ENCODE peak calls at places on chromosomes 3 and 15, in seven cellular contexts. One of them, this sample, is unnamed.

GRCh38 chr3:170867143-170867542 is 2.9 kb downstream of the RPL22L1 start:
- DNase-seq in esophagus muscularis mucosa: no peak
- DNase-seq in foreskin keratinocyte: no peak
- DNase-seq in uterus: no peak
- DNase-seq in adrenal gland: no peak
- DNase-seq in progenitor cell of endocrine pancreas: no peak
- DNase-seq in foreskin fibroblast: no peak
- DNase-seq in this sample: no peak

GRCh38 chr3:194292331-194292730 is 58.8 kb downstream of the CPN2 start:
- DNase-seq in esophagus muscularis mucosa: no peak
- DNase-seq in foreskin keratinocyte: no peak
- DNase-seq in uterus: no peak
- DNase-seq in adrenal gland: peak; percentile 41
- DNase-seq in progenitor cell of endocrine pancreas: no peak
- DNase-seq in foreskin fibroblast: no peak
- DNase-seq in this sample: no peak

GRCh38 chr15:59373215-59373614 is 544 bp upstream of the MYO1E start:
- DNase-seq in esophagus muscularis mucosa: no peak
- DNase-seq in foreskin keratinocyte: no peak
- DNase-seq in uterus: no peak
- DNase-seq in adrenal gland: no peak
- DNase-seq in progenitor cell of endocrine pancreas: no peak
- DNase-seq in foreskin fibroblast: no peak
- DNase-seq in this sample: no peak

GRCh38 chr3:28299705-28300104 is 48.8 kb upstream of the ZCWPW2 start:
- DNase-seq in esophagus muscularis mucosa: no peak
- DNase-seq in foreskin keratinocyte: no peak
- DNase-seq in uterus: no peak
- DNase-seq in adrenal gland: no peak
- DNase-seq in progenitor cell of endocrine pancreas: no peak
- DNase-seq in foreskin fibroblast: no peak
- DNase-seq in this sample: no peak

GRCh38 chr3:49519916-49520385 is 34.3 kb upstream of the BSN start:
- DNase-seq in esophagus muscularis mucosa: no peak
- DNase-seq in foreskin keratinocyte: no peak
- DNase-seq in uterus: no peak
- DNase-seq in adrenal gland: no peak
- DNase-seq in progenitor cell of endocrine pancreas: no peak
- DNase-seq in foreskin fibroblast: no peak
- DNase-seq in this sample: no peak

GRCh38 chr3:170603770-170604510 is 18.1 kb upstream of the SLC7A14 start:
- DNase-seq in esophagus muscularis mucosa: no peak
- DNase-seq in foreskin keratinocyte: no peak
- DNase-seq in uterus: no peak
- DNase-seq in adrenal gland: no peak
- DNase-seq in progenitor cell of endocrine pancreas: no peak
- DNase-seq in foreskin fibroblast: peak; percentile 5
- DNase-seq in this sample: peak; percentile 5

GRCh38 chr15:40096094-40096876 is 12.4 kb downstream of the BMF start:
- DNase-seq in esophagus muscularis mucosa: no peak
- DNase-seq in foreskin keratinocyte: no peak
- DNase-seq in uterus: no peak
- DNase-seq in adrenal gland: peak; percentile 56
- DNase-seq in progenitor cell of endocrine pancreas: no peak
- DNase-seq in foreskin fibroblast: no peak
- DNase-seq in this sample: no peak

GRCh38 chr15:39592500-39592899 is 11.6 kb downstream of the THBS1 start:
- DNase-seq in esophagus muscularis mucosa: no peak
- DNase-seq in foreskin keratinocyte: no peak
- DNase-seq in uterus: no peak
- DNase-seq in adrenal gland: no peak
- DNase-seq in progenitor cell of endocrine pancreas: no peak
- DNase-seq in foreskin fibroblast: peak; percentile 32
- DNase-seq in this sample: no peak

GRCh38 chr3:51002495-51002894 is 327.8 kb downstream of the DOCK3 start:
- DNase-seq in esophagus muscularis mucosa: no peak
- DNase-seq in foreskin keratinocyte: no peak
- DNase-seq in uterus: no peak
- DNase-seq in adrenal gland: no peak
- DNase-seq in progenitor cell of endocrine pancreas: no peak
- DNase-seq in foreskin fibroblast: no peak
- DNase-seq in this sample: no peak

GRCh38 chr3:51004235-51004634 is 329.5 kb downstream of the DOCK3 start:
- DNase-seq in esophagus muscularis mucosa: no peak
- DNase-seq in foreskin keratinocyte: no peak
- DNase-seq in uterus: no peak
- DNase-seq in adrenal gland: no peak
- DNase-seq in progenitor cell of endocrine pancreas: no peak
- DNase-seq in foreskin fibroblast: no peak
- DNase-seq in this sample: no peak
- TF ChIP-seq CTCF in esophagus muscularis mucosa: no peak
- TF ChIP-seq CTCF in foreskin keratinocyte: no peak
- TF ChIP-seq CTCF in uterus: no peak
- TF ChIP-seq CTCF in adrenal gland: no peak
- TF ChIP-seq CTCF in progenitor cell of endocrine pancreas: no peak
- TF ChIP-seq CTCF in foreskin fibroblast: no peak
- TF ChIP-seq CTCF in this sample: no peak

GRCh38 chr3:188283347-188283746 is 129.4 kb downstream of the LPP start:
- DNase-seq in esophagus muscularis mucosa: no peak
- DNase-seq in foreskin keratinocyte: no peak
- DNase-seq in uterus: peak; percentile 73
- DNase-seq in adrenal gland: peak; percentile 87
- DNase-seq in progenitor cell of endocrine pancreas: no peak
- DNase-seq in foreskin fibroblast: peak; percentile 74
- DNase-seq in this sample: no peak
- TF ChIP-seq CTCF in esophagus muscularis mucosa: no peak
- TF ChIP-seq CTCF in foreskin keratinocyte: no peak
- TF ChIP-seq CTCF in uterus: peak; percentile 43
- TF ChIP-seq CTCF in adrenal gland: peak; percentile 55
- TF ChIP-seq CTCF in progenitor cell of endocrine pancreas: peak; percentile 16
- TF ChIP-seq CTCF in foreskin fibroblast: no peak
- TF ChIP-seq CTCF in this sample: peak; percentile 7

DNA sequence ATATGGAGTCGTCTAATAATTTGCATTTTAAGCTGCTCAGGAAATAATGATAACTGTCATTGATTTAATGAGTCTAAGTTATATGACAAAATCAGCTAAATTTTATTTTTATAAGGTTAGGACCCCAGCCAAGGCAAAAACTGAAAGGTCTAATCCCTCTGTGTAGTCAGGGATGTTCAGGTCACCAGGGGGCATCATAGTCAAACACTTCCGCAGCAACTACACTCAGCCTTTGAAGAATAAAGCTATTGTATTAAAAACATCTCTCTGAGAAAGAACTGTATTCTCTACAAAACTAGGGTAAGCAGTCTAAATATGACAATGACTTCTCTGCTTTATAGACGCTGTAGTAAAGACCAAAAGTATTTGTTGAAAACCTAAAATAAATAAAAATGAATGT is 15.0 kb downstream of the INTS14 start:
- DNase-seq in esophagus muscularis mucosa: no peak
- DNase-seq in foreskin keratinocyte: no peak
- DNase-seq in uterus: no peak
- DNase-seq in adrenal gland: no peak
- DNase-seq in progenitor cell of endocrine pancreas: no peak
- DNase-seq in foreskin fibroblast: no peak
- DNase-seq in this sample: no peak
- TF ChIP-seq CTCF in esophagus muscularis mucosa: no peak
- TF ChIP-seq CTCF in foreskin keratinocyte: peak; percentile 52
- TF ChIP-seq CTCF in uterus: no peak
- TF ChIP-seq CTCF in adrenal gland: no peak
- TF ChIP-seq CTCF in progenitor cell of endocrine pancreas: peak; percentile 66
- TF ChIP-seq CTCF in foreskin fibroblast: no peak
- TF ChIP-seq CTCF in this sample: peak; percentile 41

DNA sequence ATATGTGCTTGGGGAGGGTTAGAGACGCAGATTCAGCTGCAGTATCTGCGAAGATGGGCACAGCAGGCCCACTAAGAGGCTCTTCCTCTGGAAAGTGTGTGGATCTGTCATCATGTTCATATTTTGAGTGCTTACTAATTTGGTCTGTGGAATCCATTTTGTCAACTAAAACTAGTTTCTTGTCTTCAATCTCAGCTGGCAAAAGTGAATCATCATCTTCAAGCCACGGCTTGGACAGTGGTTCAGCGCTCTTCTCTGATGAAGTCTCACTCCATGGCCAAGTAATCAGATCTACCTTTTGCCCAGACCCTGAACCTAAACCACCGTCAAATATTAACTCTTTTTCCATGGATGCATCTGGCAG is 76.2 kb downstream of the IMPG2 start:
- DNase-seq in esophagus muscularis mucosa: no peak
- DNase-seq in foreskin keratinocyte: peak; percentile 18
- DNase-seq in uterus: no peak
- DNase-seq in adrenal gland: no peak
- DNase-seq in progenitor cell of endocrine pancreas: no peak
- DNase-seq in foreskin fibroblast: peak; percentile 4
- DNase-seq in this sample: no peak
- TF ChIP-seq CTCF in esophagus muscularis mucosa: no peak
- TF ChIP-seq CTCF in foreskin keratinocyte: no peak
- TF ChIP-seq CTCF in uterus: no peak
- TF ChIP-seq CTCF in adrenal gland: no peak
- TF ChIP-seq CTCF in progenitor cell of endocrine pancreas: no peak
- TF ChIP-seq CTCF in foreskin fibroblast: no peak
- TF ChIP-seq CTCF in this sample: no peak

DNA sequence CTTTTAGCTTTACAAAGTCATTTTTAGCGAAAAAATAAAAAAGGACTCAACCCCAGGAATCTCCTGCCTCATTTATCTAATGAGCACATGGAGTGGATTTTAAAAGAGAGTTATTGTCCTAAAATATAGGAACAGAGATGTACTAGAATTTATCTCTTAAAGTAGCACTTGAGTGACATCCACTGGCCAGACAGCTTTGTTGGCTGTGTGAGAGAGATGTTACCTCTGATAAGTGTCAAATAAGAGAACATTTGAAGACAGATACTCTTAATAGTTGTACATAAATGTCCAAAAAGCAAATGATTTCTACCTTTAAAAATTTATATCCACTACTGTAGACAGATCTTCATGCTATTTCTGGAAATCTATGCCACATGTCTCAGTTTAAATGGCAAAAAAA is 12.3 kb upstream of the MFSD1 start:
- DNase-seq in esophagus muscularis mucosa: peak; percentile 84
- DNase-seq in foreskin keratinocyte: no peak
- DNase-seq in uterus: no peak
- DNase-seq in adrenal gland: peak; percentile 74
- DNase-seq in progenitor cell of endocrine pancreas: no peak
- DNase-seq in foreskin fibroblast: peak; percentile 55
- DNase-seq in this sample: peak; percentile 59
- TF ChIP-seq CTCF in esophagus muscularis mucosa: peak; percentile 36
- TF ChIP-seq CTCF in foreskin keratinocyte: peak; percentile 66
- TF ChIP-seq CTCF in uterus: peak; percentile 15
- TF ChIP-seq CTCF in adrenal gland: peak; percentile 31
- TF ChIP-seq CTCF in progenitor cell of endocrine pancreas: no peak
- TF ChIP-seq CTCF in foreskin fibroblast: peak; percentile 53
- TF ChIP-seq CTCF in this sample: peak; percentile 61

GRCh38 chr15:74397239-74398068 is 30.0 kb upstream of the CYP11A1 start:
- DNase-seq in esophagus muscularis mucosa: no peak
- DNase-seq in foreskin keratinocyte: peak; percentile 70
- DNase-seq in uterus: no peak
- DNase-seq in adrenal gland: no peak
- DNase-seq in progenitor cell of endocrine pancreas: no peak
- DNase-seq in foreskin fibroblast: no peak
- DNase-seq in this sample: no peak

GRCh38 chr15:74396146-74396438 is 28.6 kb upstream of the CYP11A1 start:
- DNase-seq in esophagus muscularis mucosa: no peak
- DNase-seq in foreskin keratinocyte: peak; percentile 53
- DNase-seq in uterus: no peak
- DNase-seq in adrenal gland: no peak
- DNase-seq in progenitor cell of endocrine pancreas: no peak
- DNase-seq in foreskin fibroblast: no peak
- DNase-seq in this sample: no peak

GRCh38 chr15:74395319-74396145 is 28.1 kb upstream of the CYP11A1 start:
- DNase-seq in esophagus muscularis mucosa: no peak
- DNase-seq in foreskin keratinocyte: no peak
- DNase-seq in uterus: no peak
- DNase-seq in adrenal gland: no peak
- DNase-seq in progenitor cell of endocrine pancreas: no peak
- DNase-seq in foreskin fibroblast: no peak
- DNase-seq in this sample: no peak

GRCh38 chr15:74398183-74398582 is 30.7 kb upstream of the CYP11A1 start:
- DNase-seq in esophagus muscularis mucosa: no peak
- DNase-seq in foreskin keratinocyte: no peak
- DNase-seq in uterus: no peak
- DNase-seq in adrenal gland: no peak
- DNase-seq in progenitor cell of endocrine pancreas: no peak
- DNase-seq in foreskin fibroblast: no peak
- DNase-seq in this sample: no peak

DNA sequence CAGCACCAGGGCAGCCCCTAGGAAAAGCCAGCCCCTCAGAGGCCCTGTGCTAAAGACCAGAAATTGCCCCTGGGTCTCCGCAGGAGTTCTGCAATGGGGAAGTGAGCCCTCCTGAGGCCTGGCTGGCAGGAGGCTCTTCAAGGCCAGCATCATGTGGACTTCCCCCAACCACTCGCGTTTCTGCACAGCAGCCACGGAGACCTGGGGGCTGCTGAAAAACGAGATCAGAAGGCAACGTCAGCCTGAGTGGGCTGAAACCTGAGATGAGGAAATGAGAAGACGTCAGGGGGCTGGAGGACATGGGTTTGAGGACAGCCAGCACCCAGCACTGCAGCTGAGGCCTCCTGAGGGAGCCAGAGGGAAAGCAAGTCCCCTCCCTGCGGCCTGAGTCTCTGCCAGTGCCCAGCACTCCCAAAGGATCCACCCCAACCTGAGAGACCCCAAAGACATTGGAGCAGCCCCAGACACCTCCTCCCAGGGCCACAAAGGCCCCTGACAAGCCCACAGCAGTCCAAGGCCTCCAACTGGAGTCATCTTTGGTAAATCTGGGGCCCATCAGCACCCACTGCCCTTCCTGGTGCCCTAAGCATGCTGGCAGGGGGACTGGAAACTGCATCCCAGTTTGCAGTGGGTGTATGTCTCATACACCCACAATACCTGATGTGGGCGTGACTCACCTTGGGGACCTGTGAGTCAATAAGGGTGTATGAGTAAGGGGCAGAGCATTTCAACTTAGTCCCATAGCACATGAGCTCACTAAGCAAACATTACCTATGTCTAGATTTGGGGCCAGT is 29.2 kb upstream of the CYP11A1 start:
- DNase-seq in esophagus muscularis mucosa: no peak
- DNase-seq in foreskin keratinocyte: peak; percentile 99
- DNase-seq in uterus: no peak
- DNase-seq in adrenal gland: no peak
- DNase-seq in progenitor cell of endocrine pancreas: no peak
- DNase-seq in foreskin fibroblast: peak; percentile 84
- DNase-seq in this sample: no peak
- TF ChIP-seq CTCF in esophagus muscularis mucosa: no peak
- TF ChIP-seq CTCF in foreskin keratinocyte: peak; percentile 1
- TF ChIP-seq CTCF in uterus: no peak
- TF ChIP-seq CTCF in adrenal gland: no peak
- TF ChIP-seq CTCF in progenitor cell of endocrine pancreas: no peak
- TF ChIP-seq CTCF in foreskin fibroblast: no peak
- TF ChIP-seq CTCF in this sample: no peak